ENCODE peak calls at places on chromosomes 11 and 22, in eight cellular contexts. S, L, Z, M, Q, R, U and T are unnamed samples.

GRCh38 chr11:57306156-57306876 is 18.4 kb downstream of the TNKS1BP1 start:
- DNase-seq in S (no peak), L (peak), Z (no peak), M (no peak), Q (no peak), R (no peak), U (no peak), T (no peak)

GRCh38 chr11:32255876-32256275 is 165.0 kb downstream of the RCN1 start:
- DNase-seq in S (no peak), L (no peak), Z (no peak), M (no peak), Q (no peak), R (no peak), U (no peak), T (no peak)

GRCh38 chr11:60367896-60368295 is 10.4 kb upstream of the MS4A7 start:
- DNase-seq in S (no peak), L (no peak), Z (no peak), M (no peak), Q (no peak), R (no peak), U (no peak), T (no peak)

GRCh38 chr22:43439368-43440102 is 27.7 kb downstream of the MPPED1 start:
- DNase-seq in S (no peak), L (no peak), Z (no peak), M (no peak), Q (no peak), R (no peak), U (no peak), T (no peak)

GRCh38 chr11:19392321-19392720 is 151.6 kb upstream of the E2F8 start:
- DNase-seq in S (no peak), L (no peak), Z (no peak), M (no peak), Q (no peak), R (no peak), U (no peak), T (no peak)

GRCh38 chr22:48536691-48537591 is 1290.7 kb downstream of the BRD1 start:
- DNase-seq in S (no peak), L (no peak), Z (no peak), M (no peak), Q (no peak), R (no peak), U (no peak), T (no peak)

GRCh38 chr11:102451693-102452460 is 688 bp downstream of the TMEM123 start:
- DNase-seq in S (peak), L (peak), Z (peak), M (no peak), Q (peak), R (peak), U (no peak), T (no peak)

GRCh38 chr11:125960771-125961170 is 14.9 kb downstream of the VSIG10L2 start:
- DNase-seq in S (no peak), L (no peak), Z (no peak), M (no peak), Q (no peak), R (peak), U (no peak), T (no peak)

GRCh38 chr11:74942073-74942750 is 6.7 kb downstream of the XRRA1 start:
- DNase-seq in S (no peak), L (no peak), Z (no peak), M (no peak), Q (no peak), R (no peak), U (no peak), T (no peak)

GRCh38 chr11:27875480-27876208 is 175.4 kb upstream of the BDNF start:
- DNase-seq in S (no peak), L (no peak), Z (no peak), M (no peak), Q (no peak), R (no peak), U (no peak), T (no peak)

GRCh38 chr22:46354176-46354992 is 18.9 kb downstream of the TRMU start:
- DNase-seq in S (no peak), L (no peak), Z (no peak), M (no peak), Q (no peak), R (no peak), U (no peak), T (no peak)

GRCh38 chr22:48867891-48868290 is 959.8 kb downstream of the BRD1 start:
- DNase-seq in S (no peak), L (no peak), Z (no peak), M (no peak), Q (no peak), R (no peak), U (no peak), T (no peak)

GRCh38 chr22:17896552-17896951 is 122.3 kb upstream of the BID start:
- DNase-seq in S (peak), L (no peak), Z (peak), M (no peak), Q (no peak), R (peak), U (no peak), T (no peak)

DNA sequence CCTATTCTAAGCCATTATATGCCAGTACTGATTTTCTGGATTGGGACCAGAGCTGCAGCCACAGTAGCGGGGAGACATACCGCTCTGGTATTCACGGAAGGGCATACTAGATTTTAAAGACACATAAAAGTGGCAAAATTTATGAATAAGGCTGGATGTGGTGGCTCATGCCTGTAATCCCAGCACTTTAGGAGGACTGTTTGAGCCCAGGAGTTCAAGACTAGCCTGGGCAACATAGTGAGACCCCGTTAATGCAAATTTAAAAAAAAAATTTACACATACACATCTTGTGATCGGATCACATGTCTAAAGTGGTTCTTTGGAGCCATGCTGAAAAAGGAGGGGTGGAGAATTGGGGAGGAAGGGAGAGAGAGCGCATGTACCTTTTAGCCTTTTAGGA is 9.0 kb downstream of the RPL27A start:
- DNase-seq in S (no peak), L (no peak), Z (no peak), M (no peak), Q (no peak), R (no peak), U (no peak), T (no peak)
- H3K27ac ChIP-seq in S (no peak), L (no peak), Z (no peak), M (no peak), Q (no peak), R (no peak), U (no peak), T (no peak)

GRCh38 chr22:29786026-29786425 is 18.9 kb downstream of the UQCR10 start:
- DNase-seq in S (no peak), L (no peak), Z (no peak), M (no peak), Q (no peak), R (no peak), U (no peak), T (no peak)

GRCh38 chr22:29787371-29787980 is 20.3 kb downstream of the UQCR10 start:
- DNase-seq in S (no peak), L (peak), Z (no peak), M (no peak), Q (no peak), R (no peak), U (no peak), T (no peak)

GRCh38 chr22:29793396-29793795 is 26.2 kb downstream of the UQCR10 start:
- DNase-seq in S (no peak), L (no peak), Z (no peak), M (no peak), Q (no peak), R (no peak), U (no peak), T (no peak)

GRCh38 chr22:29788339-29789279 is 21.4 kb downstream of the UQCR10 start:
- DNase-seq in S (no peak), L (no peak), Z (no peak), M (no peak), Q (peak), R (no peak), U (no peak), T (no peak)

GRCh38 chr22:29790061-29790460 is 22.9 kb downstream of the UQCR10 start:
- DNase-seq in S (no peak), L (no peak), Z (no peak), M (no peak), Q (no peak), R (no peak), U (no peak), T (no peak)
- H3K4me3 ChIP-seq in S (no peak), L (no peak), Z (no peak), M (no peak), Q (no peak), R (no peak), U (no peak), T (no peak)

GRCh38 chr11:69638941-69639681 is 1.8 kb upstream of the CCND1 start:
- DNase-seq in S (peak), L (peak), Z (peak), M (no peak), Q (peak), R (peak), U (peak), T (peak)
- TF ChIP-seq REST in S (no peak), L (no peak), Z (no peak), M (no peak), Q (no peak), R (no peak), U (no peak), T (no peak)

GRCh38 chr11:72920001-72920400 is 105.8 kb downstream of the ATG16L2 start:
- DNase-seq in S (no peak), L (no peak), Z (no peak), M (no peak), Q (no peak), R (no peak), U (no peak), T (no peak)
- H3K27ac ChIP-seq in S (no peak), L (no peak), Z (no peak), M (no peak), Q (no peak), R (no peak), U (no peak), T (no peak)

GRCh38 chr11:20668844-20669832 is at the start of gene NELL1:
- DNase-seq in S (no peak), L (no peak), Z (peak), M (no peak), Q (no peak), R (peak), U (no peak), T (no peak)

GRCh38 chr11:20670932-20671403 is 1.6 kb downstream of the NELL1 start:
- DNase-seq in S (no peak), L (no peak), Z (no peak), M (no peak), Q (no peak), R (peak), U (no peak), T (no peak)

GRCh38 chr11:20671856-20672546 is 2.6 kb downstream of the NELL1 start:
- DNase-seq in S (peak), L (peak), Z (peak), M (no peak), Q (no peak), R (peak), U (peak), T (no peak)

GRCh38 chr11:20669833-20670684 is 673 bp downstream of the NELL1 start:
- DNase-seq in S (no peak), L (no peak), Z (peak), M (no peak), Q (no peak), R (peak), U (no peak), T (no peak)

DNA sequence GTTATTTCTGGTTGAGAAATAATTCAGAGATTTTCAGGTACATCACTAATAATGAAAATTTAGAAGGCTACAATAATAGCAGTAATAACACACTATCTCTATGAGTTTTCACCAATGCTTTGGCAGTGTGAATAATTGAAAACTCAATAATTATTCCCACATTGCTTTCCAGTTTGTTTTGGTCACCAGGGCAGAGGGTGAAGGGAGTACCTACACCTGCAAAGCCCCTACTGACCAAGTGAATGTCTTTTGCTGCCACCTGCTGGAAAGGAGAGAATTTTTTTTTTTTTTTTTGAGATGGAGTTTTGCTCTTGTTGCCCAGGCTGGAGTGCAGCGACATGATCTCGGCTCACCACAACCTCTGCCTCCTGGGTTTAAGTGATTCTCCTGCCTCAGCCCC is 3.2 kb downstream of the NELL1 start:
- DNase-seq in S (no peak), L (peak), Z (peak), M (no peak), Q (no peak), R (peak), U (peak), T (no peak)
- H3K4me3 ChIP-seq in S (no peak), L (no peak), Z (no peak), M (no peak), Q (no peak), R (no peak), U (no peak), T (no peak)

GRCh38 chr11:15489281-15489680 is 374.6 kb downstream of the INSC start:
- DNase-seq in S (no peak), L (no peak), Z (no peak), M (no peak), Q (peak), R (no peak), U (no peak), T (no peak)

GRCh38 chr11:15493921-15494630 is 379.4 kb downstream of the INSC start:
- DNase-seq in S (no peak), L (no peak), Z (peak), M (no peak), Q (no peak), R (no peak), U (no peak), T (no peak)

GRCh38 chr11:15497366-15497765 is 382.6 kb downstream of the INSC start:
- DNase-seq in S (no peak), L (no peak), Z (no peak), M (no peak), Q (no peak), R (no peak), U (no peak), T (no peak)

GRCh38 chr11:15490535-15490934 is 375.8 kb downstream of the INSC start:
- DNase-seq in S (no peak), L (no peak), Z (no peak), M (no peak), Q (no peak), R (no peak), U (no peak), T (no peak)

DNA sequence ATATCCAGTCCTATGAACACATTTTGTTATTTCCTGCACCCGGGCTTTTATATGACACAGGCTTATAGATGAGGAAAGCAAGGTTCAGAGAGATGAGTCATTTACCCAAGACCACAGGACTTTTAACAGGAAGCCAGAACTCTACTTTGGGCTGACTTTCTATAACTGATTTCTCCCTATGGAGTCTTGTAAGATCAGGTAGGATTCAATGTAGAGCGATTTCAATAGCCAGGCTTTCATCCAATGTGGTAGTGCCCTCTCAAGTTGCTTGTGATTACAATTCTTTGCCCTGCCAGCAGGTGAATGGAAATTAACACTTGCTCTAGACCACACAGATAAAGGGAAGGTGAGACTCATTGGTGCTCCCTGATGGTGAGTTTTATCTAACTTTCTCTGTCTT is 378.3 kb downstream of the INSC start:
- DNase-seq in S (no peak), L (no peak), Z (no peak), M (no peak), Q (no peak), R (peak), U (peak), T (no peak)
- TF ChIP-seq REST in S (no peak), L (no peak), Z (no peak), M (no peak), Q (no peak), R (no peak), U (no peak), T (no peak)

GRCh38 chr11:104843150-104843837 is 55.0 kb downstream of the CASP12 start:
- DNase-seq in S (no peak), L (no peak), Z (no peak), M (no peak), Q (no peak), R (no peak), U (no peak), T (no peak)

GRCh38 chr11:104841185-104841584 is 57.1 kb downstream of the CASP12 start:
- DNase-seq in S (no peak), L (no peak), Z (no peak), M (no peak), Q (no peak), R (peak), U (no peak), T (no peak)

GRCh38 chr11:104841973-104842372 is 56.3 kb downstream of the CASP12 start:
- DNase-seq in S (no peak), L (no peak), Z (no peak), M (no peak), Q (no peak), R (no peak), U (no peak), T (no peak)

DNA sequence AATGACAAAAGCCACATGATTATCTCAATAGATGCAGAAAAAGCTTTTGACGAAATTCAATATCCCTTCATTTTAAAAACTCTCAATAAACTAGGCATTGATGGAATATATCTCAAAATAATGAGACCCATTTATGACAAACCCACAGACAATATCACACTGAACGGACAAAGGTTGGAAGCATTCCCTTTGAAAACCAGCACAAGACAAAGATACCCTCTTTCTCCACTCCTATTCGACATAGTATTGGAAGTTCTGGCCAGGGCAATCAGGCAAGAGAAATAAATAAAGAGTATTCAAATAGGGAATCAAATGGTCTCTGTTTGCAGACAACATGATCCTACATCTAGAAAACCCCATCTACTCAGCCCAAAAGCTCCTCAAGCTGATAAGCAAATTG is 52.0 kb downstream of the CASP12 start:
- DNase-seq in S (no peak), L (no peak), Z (no peak), M (no peak), Q (no peak), R (no peak), U (no peak), T (no peak)
- H3K27ac ChIP-seq in S (no peak), L (no peak), Z (no peak), M (no peak), Q (no peak), R (no peak), U (no peak), T (no peak)